ENCODE peak calls at places on chromosomes 1 and 21, in seven cellular contexts. B is esophagus squamous epithelium, G is heart left ventricle, T is tibial nerve, X is lower leg skin, K is HepG2, J is thyroid gland. D is an unnamed sample.

GRCh38 chr1:56644064-56644940 is 812 bp upstream of the PRKAA2 start:
- DNase-seq in B (no peak), G (no peak), T (no peak), X (no peak), K (peak; percentile 3), J (peak; percentile 43), D (peak; percentile 13)

GRCh38 chr1:88117597-88117996 is 566.5 kb upstream of the PKN2 start:
- DNase-seq in B (no peak), G (no peak), T (no peak), X (no peak), K (peak; percentile 20), J (no peak), D (no peak)

GRCh38 chr1:27418326-27418761 is 25.9 kb downstream of the GPR3 start:
- DNase-seq in B (no peak), G (peak; percentile 74), T (peak; percentile 61), X (peak; percentile 56), K (no peak), J (peak; percentile 78), D (no peak)

GRCh38 chr1:227272428-227272827 is 45.9 kb downstream of the CDC42BPA start:
- DNase-seq in B (no peak), G (no peak), T (no peak), X (no peak), K (no peak), J (no peak), D (no peak)

GRCh38 chr1:54272134-54272533 is 72.2 kb downstream of the MRPL37 start:
- DNase-seq in B (no peak), G (no peak), T (no peak), X (no peak), K (no peak), J (no peak), D (no peak)

GRCh38 chr21:42518216-42518615 is 4.6 kb downstream of the SLC37A1 start:
- DNase-seq in B (no peak), G (no peak), T (no peak), X (no peak), K (no peak), J (peak; percentile 43), D (no peak)

GRCh38 chr1:232084584-232085223 is 458.1 kb downstream of the DISC1 start:
- DNase-seq in B (no peak), G (no peak), T (no peak), X (no peak), K (no peak), J (no peak), D (no peak)

GRCh38 chr1:217403321-217403720 is 227.6 kb downstream of the GPATCH2 start:
- DNase-seq in B (no peak), G (no peak), T (no peak), X (no peak), K (no peak), J (peak; percentile 54), D (no peak)

GRCh38 chr1:16120940-16121410 is 34.9 kb downstream of the EPHA2 start:
- DNase-seq in B (no peak), G (no peak), T (no peak), X (no peak), K (peak; percentile 64), J (no peak), D (no peak)

GRCh38 chr1:170377896-170378634 is 153.9 kb upstream of the GORAB start:
- DNase-seq in B (no peak), G (no peak), T (no peak), X (no peak), K (no peak), J (no peak), D (no peak)

GRCh38 chr1:224565611-224566406 is 50.3 kb upstream of the CNIH3 start:
- DNase-seq in B (no peak), G (no peak), T (no peak), X (no peak), K (no peak), J (no peak), D (no peak)

GRCh38 chr1:47756006-47756405 is 241.2 kb downstream of the TRABD2B start:
- DNase-seq in B (no peak), G (no peak), T (no peak), X (no peak), K (no peak), J (no peak), D (no peak)

GRCh38 chr1:60296794-60297193 is 223.2 kb upstream of the C1orf87 start:
- DNase-seq in B (no peak), G (no peak), T (no peak), X (no peak), K (no peak), J (no peak), D (no peak)

GRCh38 chr1:21783679-21784603 is 992 bp upstream of the USP48 start:
- DNase-seq in B (no peak), G (no peak), T (no peak), X (peak; percentile 29), K (peak; percentile 97), J (peak; percentile 23), D (peak; percentile 42)

DNA sequence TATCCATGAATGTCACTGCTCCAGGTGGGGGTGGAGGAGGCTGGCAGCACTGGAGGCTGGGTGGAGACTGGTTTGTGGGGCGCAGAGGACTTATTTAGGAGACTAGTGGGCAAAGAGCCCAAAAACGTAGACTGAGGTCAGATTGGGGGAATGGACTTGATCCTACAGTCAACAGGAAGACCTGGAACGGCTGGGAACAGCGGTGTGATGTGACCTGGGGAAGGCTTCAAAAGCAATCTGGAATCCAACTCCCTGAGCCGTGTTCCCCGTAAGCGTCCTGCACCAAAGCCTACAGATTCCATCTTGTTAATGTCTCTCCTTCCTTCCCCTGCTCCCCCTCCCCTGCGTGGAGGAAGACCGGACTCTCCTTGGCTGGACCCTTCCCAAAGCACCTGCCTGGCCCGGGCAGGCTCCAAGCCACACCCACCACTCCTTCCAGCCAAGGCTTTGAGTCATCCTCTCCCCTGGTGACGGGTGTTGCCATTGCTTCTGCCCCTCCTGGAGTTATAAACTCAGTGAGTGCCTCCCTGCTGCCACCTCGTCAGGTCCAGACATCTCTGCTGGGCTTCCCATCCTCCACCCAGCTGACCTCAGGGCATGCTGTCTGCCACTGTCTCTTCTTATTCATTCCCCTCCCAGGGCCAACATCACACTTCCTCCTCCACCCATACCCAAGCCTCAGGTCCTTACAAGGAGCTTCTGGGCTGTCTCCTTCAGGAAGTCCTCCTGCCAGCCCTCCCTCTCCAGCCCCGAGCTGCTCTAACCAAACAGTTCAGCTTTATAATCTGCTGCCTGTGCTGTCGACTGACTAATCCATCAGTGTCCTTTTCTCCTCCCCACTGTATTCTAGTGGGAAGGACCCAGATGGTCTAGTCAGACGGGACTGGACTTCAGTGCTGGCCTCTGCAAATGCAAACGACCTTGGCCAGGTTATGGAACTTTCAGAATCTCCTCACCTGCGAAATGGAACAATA is 1.6 kb upstream of the CLSTN1 start:
- DNase-seq in B (no peak), G (peak; percentile 53), T (peak; percentile 44), X (peak; percentile 70), K (peak; percentile 46), J (peak; percentile 92), D (peak; percentile 72)
- TF ChIP-seq POLR2A in B (no peak), G (no peak), T (no peak), X (no peak), K (no peak), J (peak; percentile 44), D (no peak)

GRCh38 chr1:211328084-211328694 is 1.6 kb downstream of the TRAF5 start:
- DNase-seq in B (no peak), G (no peak), T (no peak), X (no peak), K (no peak), J (no peak), D (no peak)
- H3K4me3 ChIP-seq in B (no peak overlapping the region), G (peak overlapping the region; percentile 76), T (peak overlapping the region; percentile 84), X (no peak overlapping the region), K (no peak overlapping the region), J (no peak overlapping the region), D (peak overlapping the region; percentile 80)

GRCh38 chr1:11800391-11800755 is 5.4 kb downstream of the MTHFR start:
- DNase-seq in B (no peak), G (no peak), T (no peak), X (no peak), K (no peak), J (no peak), D (no peak)

GRCh38 chr1:11802973-11803885 is 2.5 kb downstream of the MTHFR start:
- DNase-seq in B (peak; percentile 49), G (peak; percentile 97), T (peak; percentile 90), X (peak; percentile 92), K (peak; percentile 64), J (peak; percentile 96), D (peak; percentile 97)

GRCh38 chr1:11804666-11805453 is 904 bp downstream of the MTHFR start:
- DNase-seq in B (no peak), G (peak; percentile 80), T (peak; percentile 51), X (no peak), K (no peak), J (peak; percentile 91), D (peak; percentile 78)

GRCh38 chr1:11800756-11801433 is 4.9 kb downstream of the MTHFR start:
- DNase-seq in B (no peak), G (peak; percentile 13), T (no peak), X (no peak), K (no peak), J (no peak), D (no peak)

DNA sequence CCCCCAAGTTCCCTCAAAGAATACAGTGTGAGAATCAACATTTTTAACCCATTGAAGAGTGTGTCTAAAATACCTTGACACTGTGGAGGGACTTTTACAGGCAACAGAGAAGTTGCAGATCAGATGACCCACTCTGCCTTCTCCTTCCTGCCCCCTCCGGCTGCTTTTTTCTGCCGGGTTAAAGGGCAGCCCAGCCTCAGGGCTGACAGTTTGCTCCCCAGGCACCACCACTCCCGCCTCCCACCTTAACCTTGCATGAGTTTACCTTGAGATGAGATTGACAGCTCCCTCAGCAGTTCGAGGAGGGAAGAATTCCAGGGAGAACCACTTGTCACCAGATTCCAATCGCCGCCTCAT is 3.2 kb downstream of the MTHFR start:
- DNase-seq in B (no peak), G (peak; percentile 43), T (no peak), X (no peak), K (no peak), J (peak; percentile 46), D (peak; percentile 55)
- TF ChIP-seq POLR2A in B (no peak), G (no peak), T (peak; percentile 48), X (no peak), K (no peak), J (no peak), D (peak; percentile 29)

DNA sequence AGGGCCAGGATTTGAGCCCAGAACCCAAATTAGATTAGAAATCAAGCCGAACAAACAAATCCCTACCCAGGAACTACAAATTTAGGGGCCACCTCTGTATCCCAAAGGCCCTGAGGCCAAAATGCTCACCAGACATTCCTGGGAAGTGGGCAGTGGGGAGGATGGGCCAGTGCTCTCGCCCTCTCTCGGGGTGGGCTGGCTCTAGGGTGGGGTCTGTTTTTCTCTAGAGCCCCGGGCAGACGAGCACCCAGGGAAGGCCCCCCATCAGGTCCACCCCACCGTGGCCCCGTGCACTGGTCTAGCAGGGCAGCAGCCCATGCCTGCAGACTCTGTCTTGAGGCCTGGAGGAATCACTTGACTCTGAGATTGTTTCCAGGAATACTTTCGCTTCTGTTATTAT is 252.0 kb downstream of the RRAGC start:
- DNase-seq in B (no peak), G (no peak), T (no peak), X (no peak), K (no peak), J (no peak), D (no peak)
- H3K4me3 ChIP-seq in B (no peak overlapping the region), G (no peak overlapping the region), T (no peak overlapping the region), X (no peak overlapping the region), K (no peak overlapping the region), J (no peak overlapping the region), D (no peak overlapping the region)